ENCODE peak calls at places on chromosomes 11 and 22, in seven cellular contexts. One of them, this sample, is unnamed.

GRCh38 chr11:44104472-44105294 is 9.2 kb downstream of the EXT2 start:
- DNase-seq in body of pancreas: no peak
- DNase-seq in mucosa of descending colon: no peak
- DNase-seq in Peyer's patch: no peak
- DNase-seq in NCI-H2029: no peak
- DNase-seq in iris pigment epithelial cell: peak
- DNase-seq in HFFc6: no peak
- DNase-seq in this sample: no peak

GRCh38 chr22:37802310-37803194 is 5.2 kb upstream of the GCAT start:
- DNase-seq in body of pancreas: peak
- DNase-seq in mucosa of descending colon: peak
- DNase-seq in Peyer's patch: peak
- DNase-seq in NCI-H2029: peak
- DNase-seq in iris pigment epithelial cell: peak
- DNase-seq in HFFc6: no peak
- DNase-seq in this sample: no peak

GRCh38 chr11:117919326-117920275 is 9.6 kb downstream of the TMPRSS13 start:
- DNase-seq in body of pancreas: no peak
- DNase-seq in mucosa of descending colon: no peak
- DNase-seq in Peyer's patch: peak
- DNase-seq in NCI-H2029: no peak
- DNase-seq in iris pigment epithelial cell: no peak
- DNase-seq in HFFc6: no peak
- DNase-seq in this sample: no peak

GRCh38 chr22:49091451-49091850 is 736.2 kb downstream of the BRD1 start:
- DNase-seq in body of pancreas: no peak
- DNase-seq in mucosa of descending colon: no peak
- DNase-seq in Peyer's patch: no peak
- DNase-seq in NCI-H2029: no peak
- DNase-seq in iris pigment epithelial cell: no peak
- DNase-seq in HFFc6: no peak
- DNase-seq in this sample: no peak

GRCh38 chr11:2752204-2752772 is 52.5 kb upstream of the KCNQ1OT1 start:
- DNase-seq in body of pancreas: peak
- DNase-seq in mucosa of descending colon: no peak
- DNase-seq in Peyer's patch: no peak
- DNase-seq in NCI-H2029: no peak
- DNase-seq in iris pigment epithelial cell: peak
- DNase-seq in HFFc6: no peak
- DNase-seq in this sample: no peak

GRCh38 chr11:106072804-106073203 is 4.3 kb downstream of the KBTBD3 start:
- DNase-seq in body of pancreas: no peak
- DNase-seq in mucosa of descending colon: no peak
- DNase-seq in Peyer's patch: no peak
- DNase-seq in NCI-H2029: no peak
- DNase-seq in iris pigment epithelial cell: no peak
- DNase-seq in HFFc6: no peak
- DNase-seq in this sample: no peak

GRCh38 chr22:41487037-41487963 is 18.4 kb downstream of the ACO2 start:
- DNase-seq in body of pancreas: no peak
- DNase-seq in mucosa of descending colon: no peak
- DNase-seq in Peyer's patch: peak
- DNase-seq in NCI-H2029: no peak
- DNase-seq in iris pigment epithelial cell: no peak
- DNase-seq in HFFc6: no peak
- DNase-seq in this sample: no peak

GRCh38 chr22:43391306-43391705 is 20.5 kb upstream of the MPPED1 start:
- DNase-seq in body of pancreas: no peak
- DNase-seq in mucosa of descending colon: no peak
- DNase-seq in Peyer's patch: no peak
- DNase-seq in NCI-H2029: no peak
- DNase-seq in iris pigment epithelial cell: no peak
- DNase-seq in HFFc6: no peak
- DNase-seq in this sample: no peak

GRCh38 chr11:1889941-1890855 is 1.5 kb downstream of the PRR33 start:
- DNase-seq in body of pancreas: peak
- DNase-seq in mucosa of descending colon: no peak
- DNase-seq in Peyer's patch: peak
- DNase-seq in NCI-H2029: no peak
- DNase-seq in iris pigment epithelial cell: no peak
- DNase-seq in HFFc6: no peak
- DNase-seq in this sample: no peak

GRCh38 chr11:2581151-2581930 is 118.5 kb downstream of the KCNQ1OT1 start:
- DNase-seq in body of pancreas: peak
- DNase-seq in mucosa of descending colon: no peak
- DNase-seq in Peyer's patch: peak
- DNase-seq in NCI-H2029: no peak
- DNase-seq in iris pigment epithelial cell: no peak
- DNase-seq in HFFc6: no peak
- DNase-seq in this sample: no peak

GRCh38 chr11:8757047-8757446 is 74.5 kb downstream of the RPL27A start:
- DNase-seq in body of pancreas: no peak
- DNase-seq in mucosa of descending colon: no peak
- DNase-seq in Peyer's patch: no peak
- DNase-seq in NCI-H2029: no peak
- DNase-seq in iris pigment epithelial cell: no peak
- DNase-seq in HFFc6: peak
- DNase-seq in this sample: no peak

GRCh38 chr11:88194990-88195389 is 19.7 kb upstream of the RAB38 start:
- DNase-seq in body of pancreas: no peak
- DNase-seq in mucosa of descending colon: no peak
- DNase-seq in Peyer's patch: no peak
- DNase-seq in NCI-H2029: no peak
- DNase-seq in iris pigment epithelial cell: no peak
- DNase-seq in HFFc6: no peak
- DNase-seq in this sample: no peak

GRCh38 chr11:45045692-45046471 is 95.2 kb upstream of the TP53I11 start:
- DNase-seq in body of pancreas: peak
- DNase-seq in mucosa of descending colon: peak
- DNase-seq in Peyer's patch: no peak
- DNase-seq in NCI-H2029: no peak
- DNase-seq in iris pigment epithelial cell: peak
- DNase-seq in HFFc6: peak
- DNase-seq in this sample: peak

GRCh38 chr22:27400811-27401210 is 400.7 kb downstream of the MN1 start:
- DNase-seq in body of pancreas: no peak
- DNase-seq in mucosa of descending colon: no peak
- DNase-seq in Peyer's patch: no peak
- DNase-seq in NCI-H2029: no peak
- DNase-seq in iris pigment epithelial cell: no peak
- DNase-seq in HFFc6: no peak
- DNase-seq in this sample: no peak

GRCh38 chr22:40684728-40685127 is 5.4 kb downstream of the MCHR1 start:
- DNase-seq in body of pancreas: no peak
- DNase-seq in mucosa of descending colon: no peak
- DNase-seq in Peyer's patch: no peak
- DNase-seq in NCI-H2029: no peak
- DNase-seq in iris pigment epithelial cell: no peak
- DNase-seq in HFFc6: no peak
- DNase-seq in this sample: no peak

GRCh38 chr11:17543574-17544180 is 539 bp downstream of the USH1C start:
- DNase-seq in body of pancreas: no peak
- DNase-seq in mucosa of descending colon: peak
- DNase-seq in Peyer's patch: peak
- DNase-seq in NCI-H2029: no peak
- DNase-seq in iris pigment epithelial cell: no peak
- DNase-seq in HFFc6: no peak
- DNase-seq in this sample: no peak

GRCh38 chr22:47198801-47199251 is 436.4 kb downstream of the TBC1D22A start:
- DNase-seq in body of pancreas: no peak
- DNase-seq in mucosa of descending colon: no peak
- DNase-seq in Peyer's patch: no peak
- DNase-seq in NCI-H2029: no peak
- DNase-seq in iris pigment epithelial cell: no peak
- DNase-seq in HFFc6: no peak
- DNase-seq in this sample: no peak

GRCh38 chr11:61049854-61050253 is 52.4 kb upstream of the CD5 start:
- DNase-seq in body of pancreas: no peak
- DNase-seq in mucosa of descending colon: no peak
- DNase-seq in Peyer's patch: no peak
- DNase-seq in NCI-H2029: no peak
- DNase-seq in iris pigment epithelial cell: no peak
- DNase-seq in HFFc6: no peak
- DNase-seq in this sample: no peak

GRCh38 chr11:11349051-11349450 is 4.0 kb downstream of the CSNK2A3 start:
- DNase-seq in body of pancreas: no peak
- DNase-seq in mucosa of descending colon: no peak
- DNase-seq in Peyer's patch: no peak
- DNase-seq in NCI-H2029: no peak
- DNase-seq in iris pigment epithelial cell: no peak
- DNase-seq in HFFc6: no peak
- DNase-seq in this sample: no peak

GRCh38 chr22:35054064-35054463 is 11.9 kb upstream of the ISX start:
- DNase-seq in body of pancreas: no peak
- DNase-seq in mucosa of descending colon: no peak
- DNase-seq in Peyer's patch: no peak
- DNase-seq in NCI-H2029: no peak
- DNase-seq in iris pigment epithelial cell: no peak
- DNase-seq in HFFc6: no peak
- DNase-seq in this sample: no peak

GRCh38 chr22:43168416-43169309 is 17.3 kb downstream of the TSPO start:
- DNase-seq in body of pancreas: no peak
- DNase-seq in mucosa of descending colon: no peak
- DNase-seq in Peyer's patch: no peak
- DNase-seq in NCI-H2029: no peak
- DNase-seq in iris pigment epithelial cell: peak
- DNase-seq in HFFc6: peak
- DNase-seq in this sample: no peak

GRCh38 chr22:23282089-23282501 is 101.8 kb downstream of the BCR start:
- DNase-seq in body of pancreas: peak
- DNase-seq in mucosa of descending colon: no peak
- DNase-seq in Peyer's patch: peak
- DNase-seq in NCI-H2029: peak
- DNase-seq in iris pigment epithelial cell: peak
- DNase-seq in HFFc6: peak
- DNase-seq in this sample: peak

GRCh38 chr22:36381513-36382079 is 6.2 kb downstream of the MYH9 start:
- DNase-seq in body of pancreas: no peak
- DNase-seq in mucosa of descending colon: no peak
- DNase-seq in Peyer's patch: no peak
- DNase-seq in NCI-H2029: no peak
- DNase-seq in iris pigment epithelial cell: no peak
- DNase-seq in HFFc6: no peak
- DNase-seq in this sample: no peak

GRCh38 chr11:125236072-125236825 is 71.7 kb downstream of the PKNOX2 start:
- DNase-seq in body of pancreas: no peak
- DNase-seq in mucosa of descending colon: no peak
- DNase-seq in Peyer's patch: no peak
- DNase-seq in NCI-H2029: no peak
- DNase-seq in iris pigment epithelial cell: no peak
- DNase-seq in HFFc6: no peak
- DNase-seq in this sample: no peak

GRCh38 chr11:70251583-70252285 is 18.8 kb upstream of the PPFIA1 start:
- DNase-seq in body of pancreas: no peak
- DNase-seq in mucosa of descending colon: no peak
- DNase-seq in Peyer's patch: no peak
- DNase-seq in NCI-H2029: no peak
- DNase-seq in iris pigment epithelial cell: no peak
- DNase-seq in HFFc6: no peak
- DNase-seq in this sample: no peak

GRCh38 chr11:116787436-116787785 is 412 bp downstream of the ZPR1 start:
- DNase-seq in body of pancreas: no peak
- DNase-seq in mucosa of descending colon: no peak
- DNase-seq in Peyer's patch: no peak
- DNase-seq in NCI-H2029: no peak
- DNase-seq in iris pigment epithelial cell: peak
- DNase-seq in HFFc6: no peak
- DNase-seq in this sample: no peak

GRCh38 chr11:44892843-44893242 is 57.8 kb downstream of the TP53I11 start:
- DNase-seq in body of pancreas: no peak
- DNase-seq in mucosa of descending colon: no peak
- DNase-seq in Peyer's patch: no peak
- DNase-seq in NCI-H2029: no peak
- DNase-seq in iris pigment epithelial cell: no peak
- DNase-seq in HFFc6: no peak
- DNase-seq in this sample: no peak

GRCh38 chr11:48900131-48900800 is 83.4 kb downstream of the TRIM51G start:
- DNase-seq in body of pancreas: no peak
- DNase-seq in mucosa of descending colon: no peak
- DNase-seq in Peyer's patch: peak
- DNase-seq in NCI-H2029: no peak
- DNase-seq in iris pigment epithelial cell: no peak
- DNase-seq in HFFc6: no peak
- DNase-seq in this sample: no peak

GRCh38 chr11:118437046-118437735 is 899 bp downstream of the KMT2A start:
- DNase-seq in body of pancreas: peak
- DNase-seq in mucosa of descending colon: peak
- DNase-seq in Peyer's patch: peak
- DNase-seq in NCI-H2029: peak
- DNase-seq in iris pigment epithelial cell: peak
- DNase-seq in HFFc6: no peak
- DNase-seq in this sample: peak

GRCh38 chr11:117513666-117514065 is 186.0 kb downstream of the CEP164 start:
- DNase-seq in body of pancreas: no peak
- DNase-seq in mucosa of descending colon: no peak
- DNase-seq in Peyer's patch: no peak
- DNase-seq in NCI-H2029: no peak
- DNase-seq in iris pigment epithelial cell: no peak
- DNase-seq in HFFc6: no peak
- DNase-seq in this sample: no peak

GRCh38 chr11:133501643-133502535 is 30.4 kb downstream of the OPCML start:
- DNase-seq in body of pancreas: no peak
- DNase-seq in mucosa of descending colon: no peak
- DNase-seq in Peyer's patch: no peak
- DNase-seq in NCI-H2029: no peak
- DNase-seq in iris pigment epithelial cell: no peak
- DNase-seq in HFFc6: no peak
- DNase-seq in this sample: no peak

GRCh38 chr22:17101475-17102296 is 16.9 kb downstream of the IL17RA start:
- DNase-seq in body of pancreas: no peak
- DNase-seq in mucosa of descending colon: no peak
- DNase-seq in Peyer's patch: peak
- DNase-seq in NCI-H2029: no peak
- DNase-seq in iris pigment epithelial cell: no peak
- DNase-seq in HFFc6: no peak
- DNase-seq in this sample: no peak

GRCh38 chr22:27107824-27108223 is 450.4 kb downstream of the MIAT start:
- DNase-seq in body of pancreas: peak
- DNase-seq in mucosa of descending colon: peak
- DNase-seq in Peyer's patch: peak
- DNase-seq in NCI-H2029: peak
- DNase-seq in iris pigment epithelial cell: peak
- DNase-seq in HFFc6: peak
- DNase-seq in this sample: peak

GRCh38 chr11:95385577-95385976 is 154.6 kb upstream of the SESN3 start:
- DNase-seq in body of pancreas: no peak
- DNase-seq in mucosa of descending colon: no peak
- DNase-seq in Peyer's patch: no peak
- DNase-seq in NCI-H2029: no peak
- DNase-seq in iris pigment epithelial cell: no peak
- DNase-seq in HFFc6: no peak
- DNase-seq in this sample: no peak

This sample was measured in H4.